ENCODE peak calls at places on chromosomes 2 and 18, in six cellular contexts. L is activated T-cell treated with anti-CD3 and anti-CD28 coated beads, Interleukin-2, amount 50 U/mL, for 24 hours; M is WTC11; T is HuH-7; Z is endothelial cell; Y is NCI-H524. E is an unnamed sample.

GRCh38 chr2:42048318-42049251 is 764 bp downstream of the PKDCC start:
- DNase-seq in T (no peak), Z (peak), L (peak), Y (no peak), M (peak), E (peak)

GRCh38 chr18:56289381-56289780 is 349.0 kb downstream of the TXNL1 start:
- DNase-seq in L (no peak), M (no peak), T (no peak), Y (no peak), Z (no peak), E (no peak)

GRCh38 chr2:181891966-181892794 is 650 bp downstream of the ITPRID2 start:
- DNase-seq in L (peak), Z (peak), T (peak), Y (peak), M (peak), E (peak)

GRCh38 chr2:8609357-8609804 is 72.5 kb upstream of the ID2 start:
- DNase-seq in Y (no peak), L (no peak), Z (no peak), M (no peak), T (peak), E (no peak)

GRCh38 chr2:138329167-138329566 is 172.4 kb upstream of the SPOPL start:
- DNase-seq in M (no peak), T (no peak), Y (no peak), Z (no peak), L (no peak), E (no peak)

GRCh38 chr2:95007822-95008221 is 17.7 kb upstream of the MAL start:
- DNase-seq in L (no peak), Y (no peak), T (no peak), Z (no peak), M (no peak), E (peak)

GRCh38 chr2:191488135-191488534 is 189.8 kb upstream of the NABP1 start:
- DNase-seq in Y (no peak), Z (no peak), L (no peak), M (no peak), T (no peak), E (no peak)

GRCh38 chr2:222298311-222299150 is at the start of gene PAX3:
- DNase-seq in T (no peak), Z (no peak), M (no peak), L (no peak), Y (peak), E (peak)

GRCh38 chr2:74917702-74918619 is 40.5 kb upstream of the POLE4 start:
- DNase-seq in L (no peak), M (no peak), Z (no peak), Y (no peak), T (no peak), E (no peak)

GRCh38 chr2:10668402-10669012 is 21.3 kb downstream of the NOL10 start:
- DNase-seq in L (no peak), T (no peak), M (no peak), Y (peak), Z (peak), E (no peak)

GRCh38 chr2:28869494-28870145 is 489 bp downstream of the TRMT61B start:
- DNase-seq in M (no peak), Z (no peak), T (peak), L (no peak), Y (no peak), E (no peak)

GRCh38 chr2:62817995-62818713 is 112.6 kb downstream of the EHBP1 start:
- DNase-seq in Z (no peak), T (no peak), M (no peak), L (no peak), Y (no peak), E (no peak)

GRCh38 chr18:5582849-5583667 is 39.3 kb upstream of the EPB41L3 start:
- DNase-seq in T (no peak), Y (no peak), Z (no peak), M (no peak), L (no peak), E (no peak)

GRCh38 chr2:206984206-206984605 is 44.9 kb downstream of the CPO start:
- DNase-seq in Z (no peak), T (no peak), M (no peak), Y (no peak), L (no peak), E (no peak)

GRCh38 chr2:132911726-132912724 is 242.0 kb upstream of the LYPD1 start:
- DNase-seq in Z (no peak), M (peak), Y (no peak), T (no peak), L (no peak), E (no peak)

GRCh38 chr2:16252251-16252650 is 311.9 kb downstream of the MYCN start:
- DNase-seq in M (no peak), Z (no peak), T (no peak), Y (no peak), L (no peak), E (no peak)

GRCh38 chr18:68454511-68455228 is 260.2 kb downstream of the TMX3 start:
- DNase-seq in Y (no peak), T (no peak), M (no peak), L (no peak), Z (no peak), E (no peak)

GRCh38 chr2:204665244-204665643 is 120.0 kb downstream of the PARD3B start:
- DNase-seq in L (no peak), Z (no peak), M (no peak), Y (no peak), T (no peak), E (no peak)

GRCh38 chr2:200756618-200757321 is 54.9 kb upstream of the BZW1 start:
- DNase-seq in M (no peak), L (no peak), T (peak), Y (no peak), Z (no peak), E (no peak)